ENCODE peak calls at places on chromosomes 4 and X, in seven cellular contexts. N is suprapubic skin, H is left ventricle myocardium inferior, W is astrocyte, U is brain microvascular endothelial cell, O is psoas muscle, F is cardiac muscle cell. E is an unnamed sample.

GRCh38 chr4:79065262-79065661 is 126.0 kb upstream of the PAQR3 start:
- DNase-seq in H (no peak), W (no peak), U (no peak), N (no peak), O (no peak), F (no peak), E (no peak)

GRCh38 chr4:113869743-113870375 is 108.3 kb upstream of the CAMK2D start:
- DNase-seq in W (peak; percentile 75), N (no peak), U (peak; percentile 69), O (no peak), H (no peak), F (no peak), E (no peak)

GRCh38 chr4:114659386-114660008 is 60.9 kb downstream of the UGT8 start:
- DNase-seq in F (peak; percentile 76), W (peak; percentile 51), U (peak; percentile 71), H (peak; percentile 12), N (no peak), O (no peak), E (peak; percentile 84)

GRCh38 chr4:40325406-40326019 is 9.6 kb upstream of the CHRNA9 start:
- DNase-seq in O (no peak), W (peak; percentile 53), N (no peak), U (peak; percentile 53), H (no peak), F (peak; percentile 80), E (no peak)

GRCh38 chrX:141415889-141416288 is 168.6 kb downstream of the SPANXA1 start:
- DNase-seq in N (no peak), F (no peak), O (no peak), U (no peak), H (no peak), W (no peak), E (no peak)

GRCh38 chr4:15031993-15032660 is 29.8 kb downstream of the CPEB2 start:
- DNase-seq in O (no peak), U (no peak), N (no peak), W (peak; percentile 51), H (no peak), F (no peak), E (no peak)

GRCh38 chr4:112279025-112279881 is 6.5 kb downstream of the TIFA start:
- DNase-seq in H (no peak), W (no peak), F (no peak), N (no peak), U (no peak), O (no peak), E (no peak)

GRCh38 chrX:45803383-45803921 is 602.8 kb upstream of the DIPK2B start:
- DNase-seq in N (no peak), W (peak; percentile 93), U (peak; percentile 90), H (no peak), O (no peak), F (peak; percentile 76), E (no peak)

GRCh38 chrX:138845791-138846190 is 134.3 kb upstream of the FGF13 start:
- DNase-seq in H (no peak), U (no peak), F (no peak), N (no peak), W (no peak), O (no peak), E (no peak)

GRCh38 chr4:170089743-170090666 is at the start of gene AADAT:
- DNase-seq in N (peak; percentile 76), O (peak; percentile 77), U (peak; percentile 51), W (peak; percentile 59), F (peak; percentile 82), H (peak; percentile 79), E (peak; percentile 96)

DNA sequence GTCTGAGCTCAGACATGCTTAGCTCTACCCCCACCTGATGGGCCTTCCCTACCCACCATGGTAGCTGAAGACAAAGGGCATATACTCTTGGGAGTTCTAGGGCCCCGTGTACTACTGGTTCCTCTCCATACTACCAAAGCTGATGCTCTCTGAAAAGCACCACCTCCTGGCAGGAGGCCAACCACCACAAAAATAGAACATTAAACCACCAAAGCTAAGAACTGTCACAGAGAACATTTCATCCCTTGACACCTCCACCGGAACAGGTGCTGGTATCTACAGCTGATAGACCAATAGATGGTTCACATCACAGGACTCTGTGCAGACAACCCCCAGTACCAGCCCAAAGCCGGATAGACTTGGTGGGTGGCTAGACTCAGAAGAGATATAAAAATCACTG is 13.4 kb downstream of the EDA2R start:
- DNase-seq in H (no peak), O (no peak), W (no peak), U (no peak), F (no peak), N (no peak), E (no peak)
- H3K27ac ChIP-seq in H (no peak overlapping the region), O (no peak overlapping the region), W (no peak overlapping the region), U (no peak overlapping the region), F (no peak overlapping the region), N (no peak overlapping the region), E (no peak overlapping the region)

DNA sequence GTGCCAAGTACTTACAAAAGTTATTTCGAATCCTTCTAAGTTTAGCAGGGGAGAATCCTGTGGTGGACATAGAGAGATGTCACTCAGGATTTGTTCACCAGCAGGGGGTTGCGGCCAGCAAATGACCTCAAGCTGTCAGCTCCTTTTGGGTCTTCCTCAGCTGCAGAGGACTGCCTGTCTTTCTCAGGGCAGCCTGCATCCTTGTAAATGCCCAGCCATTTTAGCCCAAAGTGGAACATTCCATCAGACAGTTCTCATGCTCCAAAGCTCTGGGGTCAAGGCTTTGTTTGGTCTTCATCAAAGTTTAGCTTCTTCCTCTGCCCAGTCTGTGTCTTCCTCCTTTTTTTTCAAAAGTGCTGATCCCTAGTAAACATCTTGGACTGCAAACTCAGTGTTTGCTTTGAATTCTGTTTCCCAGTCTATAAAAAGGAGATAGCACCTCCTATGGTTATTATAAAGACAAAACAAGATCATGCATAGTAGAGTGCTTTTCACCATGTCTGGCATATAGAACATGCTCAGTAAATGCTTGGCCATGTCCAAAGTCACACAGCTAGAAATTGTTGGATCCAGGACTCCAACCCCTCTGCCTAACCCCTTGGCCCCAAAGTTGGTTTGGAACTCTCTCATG is 156.5 kb upstream of the GATB start:
- DNase-seq in F (no peak), W (no peak), O (no peak), N (no peak), U (peak; percentile 12), H (no peak), E (no peak)
- TF ChIP-seq CTCF in F (no peak), W (no peak), O (no peak), N (no peak), U (no peak), H (no peak), E (no peak)

GRCh38 chr4:74764119-74764518 is 30.2 kb downstream of the BTC start:
- DNase-seq in N (no peak), O (no peak), W (no peak), U (no peak), H (no peak), F (no peak), E (no peak)

GRCh38 chr4:74772106-74772505 is 22.2 kb downstream of the BTC start:
- DNase-seq in U (no peak), F (no peak), N (no peak), O (no peak), W (no peak), H (no peak), E (no peak)

GRCh38 chr4:74772783-74773182 is 21.5 kb downstream of the BTC start:
- DNase-seq in H (no peak), F (no peak), N (no peak), U (no peak), O (no peak), W (no peak), E (peak; percentile 52)

GRCh38 chr4:74770511-74770910 is 23.8 kb downstream of the BTC start:
- DNase-seq in N (no peak), F (no peak), O (no peak), U (no peak), H (no peak), W (no peak), E (no peak)

GRCh38 chr4:74768857-74769525 is 25.3 kb downstream of the BTC start:
- DNase-seq in N (no peak), O (no peak), H (no peak), W (peak; percentile 30), F (peak; percentile 78), U (peak; percentile 33), E (no peak)
- H3K27ac ChIP-seq in N (no peak overlapping the region), O (no peak overlapping the region), H (no peak overlapping the region), W (no peak overlapping the region), F (no peak overlapping the region), U (no peak overlapping the region), E (no peak overlapping the region)

GRCh38 chr4:127783971-127784519 is 1.9 kb downstream of the HSPA4L start:
- DNase-seq in W (no peak), H (no peak), F (no peak), N (no peak), U (no peak), O (no peak), E (no peak)

GRCh38 chr4:127783026-127783769 is 1.1 kb downstream of the HSPA4L start:
- DNase-seq in F (peak; percentile 74), N (peak; percentile 87), O (peak; percentile 74), H (peak; percentile 66), U (peak; percentile 54), W (peak; percentile 83), E (peak; percentile 73)

GRCh38 chr4:127793528-127793927 is 11.4 kb downstream of the HSPA4L start:
- DNase-seq in N (no peak), F (no peak), H (no peak), U (no peak), O (no peak), W (no peak), E (no peak)

DNA sequence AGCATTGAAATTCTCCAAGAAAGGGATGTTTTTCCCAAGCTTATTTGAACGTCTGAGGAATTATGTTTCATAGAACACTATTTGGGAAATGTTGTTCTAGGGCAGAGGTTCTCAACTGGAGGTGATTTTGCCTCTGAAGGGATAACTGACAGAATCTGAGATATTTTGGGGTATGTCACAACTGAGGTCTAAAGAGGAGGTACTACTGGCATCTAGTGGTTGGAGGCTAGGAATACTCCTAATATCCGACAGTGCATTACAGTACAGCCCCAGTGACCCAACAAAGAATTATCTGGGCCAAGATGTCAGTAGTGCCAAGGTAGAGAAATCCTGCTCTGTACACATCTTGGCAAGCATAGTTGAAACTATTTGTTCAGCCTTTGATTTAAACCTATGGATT is 6.4 kb downstream of the HSPA4L start:
- DNase-seq in H (no peak), F (peak; percentile 3), U (no peak), W (no peak), O (no peak), N (no peak), E (peak; percentile 45)
- TF ChIP-seq CTCF in H (peak; percentile 26), F (no peak), U (peak; percentile 37), W (no peak), O (no peak), N (peak; percentile 23), E (peak; percentile 69)

DNA sequence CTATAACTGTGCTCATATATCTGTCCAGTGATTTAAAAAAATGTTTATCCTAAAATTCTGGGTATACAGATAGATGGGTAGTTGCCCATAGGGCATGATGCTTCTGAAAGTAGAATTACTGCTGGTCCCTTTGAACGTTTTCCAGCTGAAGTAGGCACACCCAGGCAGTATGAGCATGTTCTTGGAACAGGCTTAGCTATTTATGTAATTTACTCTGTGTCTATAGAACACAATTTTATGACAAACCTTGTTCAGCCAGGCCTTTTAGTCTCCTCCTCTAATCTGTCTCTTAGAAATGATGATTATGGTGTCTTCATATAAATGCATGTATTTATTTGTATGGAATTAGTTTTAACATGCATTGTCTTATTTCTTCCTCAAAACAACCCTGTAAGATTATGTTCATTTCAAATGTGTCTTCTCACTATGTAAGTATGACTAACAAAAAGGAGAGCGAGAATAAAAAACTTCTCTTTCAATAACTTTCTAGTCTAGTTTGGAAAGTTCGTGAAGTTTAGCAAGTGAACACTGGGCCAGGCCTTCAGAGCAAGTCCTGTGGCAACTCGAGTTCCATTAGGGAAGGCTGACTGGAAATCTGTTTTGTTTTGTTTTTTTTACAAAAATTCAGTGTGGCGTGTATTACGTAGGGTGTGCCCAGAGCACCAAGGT is 142.0 kb downstream of the AFF1 start:
- DNase-seq in W (no peak), U (no peak), O (no peak), N (no peak), H (no peak), F (no peak), E (no peak)
- H3K27ac ChIP-seq in W (no peak overlapping the region), U (no peak overlapping the region), O (peak overlapping the region; percentile 90), N (peak overlapping the region; percentile 69), H (peak overlapping the region; percentile 25), F (no peak overlapping the region), E (no peak overlapping the region)

E was measured in endodermal cell.